ENCODE peak calls at places on chromosomes 13 and 19, in eight cellular contexts. G is adrenal gland, X is amniotic stem cell, B is neural progenitor cell, O is HT1080, L is NCI-H1105 treated with DMSO at 0.1 percent for 48 hours, Z is AG20443, S is T-helper 17 cell. U is an unnamed sample.

GRCh38 chr13:36030670-36031331 is 100.4 kb downstream of the DCLK1 start:
- DNase-seq in G (peak; percentile 61), X (no peak), B (peak; percentile 3), O (peak; percentile 57), L (peak; percentile 27), Z (peak; percentile 40), S (no peak), U (peak; percentile 86)

GRCh38 chr19:42199440-42200115 is 17.9 kb downstream of the DEDD2 start:
- DNase-seq in G (peak; percentile 59), X (no peak), B (no peak), O (no peak), L (no peak), Z (no peak), S (no peak), U (no peak)

GRCh38 chr19:1177322-1178114 is 3.5 kb upstream of the SBNO2 start:
- DNase-seq in G (no peak), X (peak; percentile 90), B (no peak), O (peak; percentile 96), L (no peak), Z (peak; percentile 94), S (no peak), U (peak; percentile 98)

GRCh38 chr13:98706446-98707110 is 45.9 kb downstream of the SLC15A1 start:
- DNase-seq in G (no peak), X (no peak), B (no peak), O (peak; percentile 31), L (no peak), Z (no peak), S (no peak), U (peak; percentile 33)

GRCh38 chr13:25806304-25806974 is 245.4 kb downstream of the SHISA2 start:
- DNase-seq in G (no peak), X (no peak), B (no peak), O (peak; percentile 66), L (no peak), Z (no peak), S (no peak), U (peak; percentile 30)

GRCh38 chr19:927044-927706 is 1.3 kb downstream of the ARID3A start:
- DNase-seq in G (peak; percentile 78), X (no peak), B (peak; percentile 78), O (no peak), L (no peak), Z (peak; percentile 61), S (no peak), U (no peak)

GRCh38 chr13:113275387-113275786 is 21.7 kb upstream of the LAMP1 start:
- DNase-seq in G (peak; percentile 80), X (no peak), B (peak; percentile 61), O (peak; percentile 73), L (peak; percentile 56), Z (peak; percentile 67), S (no peak), U (peak; percentile 52)

GRCh38 chr19:12939292-12939606 is 840 bp downstream of the CALR start:
- DNase-seq in G (no peak), X (no peak), B (peak; percentile 31), O (no peak), L (no peak), Z (peak; percentile 30), S (no peak), U (no peak)

GRCh38 chr13:73090116-73090811 is 31.5 kb downstream of the KLF5 start:
- DNase-seq in G (no peak), X (peak; percentile 15), B (no peak), O (peak; percentile 95), L (no peak), Z (peak; percentile 68), S (no peak), U (peak; percentile 87)

GRCh38 chr19:48991823-48992570 is 1.1 kb downstream of the GYS1 start:
- DNase-seq in G (peak; percentile 87), X (peak; percentile 74), B (peak; percentile 69), O (peak; percentile 81), L (no peak), Z (peak; percentile 93), S (no peak), U (peak; percentile 85)

U was measured in Daoy.